ENCODE peak calls at places on chromosomes 2 and 18, in eight cellular contexts. U, R, D, J, X, K, H and S are unnamed samples.

GRCh38 chr2:182649316-182649715 is 66.7 kb upstream of the DNAJC10 start:
- DNase-seq in U (no peak), R (no peak), D (peak), J (peak), X (peak), K (no peak), H (no peak), S (peak)

GRCh38 chr2:67400560-67401464 is 3.7 kb downstream of the ETAA1 start:
- DNase-seq in U (no peak), R (no peak), D (no peak), J (peak), X (peak), K (no peak), H (no peak), S (no peak)

GRCh38 chr2:159612255-159612901 is 4.0 kb downstream of the BAZ2B start:
- DNase-seq in U (no peak), R (no peak), D (peak), J (peak), X (peak), K (no peak), H (no peak), S (no peak)

GRCh38 chr2:27453968-27454367 is 11.8 kb downstream of the KRTCAP3 start:
- DNase-seq in U (no peak), R (no peak), D (no peak), J (no peak), X (no peak), K (no peak), H (no peak), S (no peak)

GRCh38 chr2:83650156-83650555 is 808.9 kb downstream of the SUCLG1 start:
- DNase-seq in U (no peak), R (no peak), D (no peak), J (no peak), X (peak), K (no peak), H (no peak), S (no peak)

GRCh38 chr2:25738383-25739343 is 65.3 kb upstream of the DTNB start:
- DNase-seq in U (no peak), R (no peak), D (no peak), J (no peak), X (no peak), K (no peak), H (no peak), S (no peak)

GRCh38 chr2:46275995-46276394 is 21.2 kb upstream of the EPAS1 start:
- DNase-seq in U (peak), R (peak), D (peak), J (no peak), X (peak), K (no peak), H (no peak), S (peak)

GRCh38 chr2:105893011-105893995 is 148.6 kb downstream of the NCK2 start:
- DNase-seq in U (no peak), R (no peak), D (no peak), J (no peak), X (peak), K (no peak), H (no peak), S (no peak)

GRCh38 chr2:230234845-230235244 is 9.3 kb downstream of the SP140 start:
- DNase-seq in U (no peak), R (no peak), D (no peak), J (peak), X (no peak), K (no peak), H (peak), S (no peak)

GRCh38 chr2:182763311-182763912 is 47.4 kb downstream of the DNAJC10 start:
- DNase-seq in U (no peak), R (no peak), D (peak), J (peak), X (peak), K (no peak), H (no peak), S (peak)

GRCh38 chr2:41723531-41723930 is 324.3 kb upstream of the PKDCC start:
- DNase-seq in U (no peak), R (no peak), D (no peak), J (no peak), X (no peak), K (no peak), H (no peak), S (no peak)

GRCh38 chr2:96091711-96092579 is 24.4 kb downstream of the ADRA2B start:
- DNase-seq in U (no peak), R (peak), D (no peak), J (no peak), X (no peak), K (no peak), H (no peak), S (no peak)

GRCh38 chr2:178912416-178913056 is 105.3 kb upstream of the TTN start:
- DNase-seq in U (no peak), R (no peak), D (no peak), J (peak), X (peak), K (no peak), H (no peak), S (no peak)

GRCh38 chr2:52536929-52537460 is 1230.6 kb upstream of the CHAC2 start:
- DNase-seq in U (no peak), R (no peak), D (no peak), J (peak), X (no peak), K (no peak), H (no peak), S (peak)

GRCh38 chr2:16626497-16626896 is 39.1 kb downstream of the CYRIA start:
- DNase-seq in U (peak), R (no peak), D (no peak), J (peak), X (peak), K (no peak), H (no peak), S (peak)

GRCh38 chr18:67794512-67794911 is 278.0 kb upstream of the DSEL start:
- DNase-seq in U (no peak), R (no peak), D (no peak), J (peak), X (peak), K (no peak), H (no peak), S (peak)

GRCh38 chr2:63790913-63791312 is 50.8 kb upstream of the UGP2 start:
- DNase-seq in U (no peak), R (no peak), D (no peak), J (peak), X (peak), K (no peak), H (no peak), S (peak)

GRCh38 chr2:198203306-198203705 is 398.9 kb downstream of the PLCL1 start:
- DNase-seq in U (no peak), R (no peak), D (no peak), J (no peak), X (no peak), K (no peak), H (no peak), S (no peak)

GRCh38 chr2:36963106-36963505 is 3.2 kb downstream of the STRN start:
- DNase-seq in U (no peak), R (no peak), D (no peak), J (no peak), X (no peak), K (no peak), H (no peak), S (no peak)

GRCh38 chr2:7444614-7445013 is 527.4 kb downstream of the RNF144A start:
- DNase-seq in U (no peak), R (no peak), D (no peak), J (no peak), X (no peak), K (no peak), H (no peak), S (no peak)

GRCh38 chr2:84970956-84971798 is at the start of gene KCMF1:
- DNase-seq in U (peak), R (peak), D (peak), J (peak), X (peak), K (peak), H (no peak), S (no peak)

GRCh38 chr2:10405441-10405840 is 42.7 kb downstream of the ODC1 start:
- DNase-seq in U (peak), R (peak), D (no peak), J (peak), X (peak), K (no peak), H (no peak), S (peak)

GRCh38 chr2:55418072-55418471 is 1.6 kb downstream of the CCDC88A start:
- DNase-seq in U (no peak), R (no peak), D (no peak), J (no peak), X (peak), K (no peak), H (no peak), S (no peak)

GRCh38 chr18:519019-519879 is 18.7 kb upstream of the COLEC12 start:
- DNase-seq in U (peak), R (no peak), D (peak), J (peak), X (peak), K (no peak), H (peak), S (peak)

GRCh38 chr2:220847587-220847986 is 724.5 kb downstream of the EPHA4 start:
- DNase-seq in U (no peak), R (no peak), D (no peak), J (peak), X (peak), K (no peak), H (no peak), S (peak)

GRCh38 chr2:213285404-213285803 is 1.1 kb downstream of the SPAG16 start:
- DNase-seq in U (no peak), R (no peak), D (no peak), J (no peak), X (no peak), K (no peak), H (no peak), S (no peak)

GRCh38 chr2:72041638-72042111 is 106.0 kb downstream of the CYP26B1 start:
- DNase-seq in U (no peak), R (no peak), D (no peak), J (no peak), X (no peak), K (no peak), H (no peak), S (no peak)

GRCh38 chr2:152348388-152348787 is 13.4 kb downstream of the FMNL2 start:
- DNase-seq in U (no peak), R (no peak), D (no peak), J (peak), X (peak), K (no peak), H (no peak), S (no peak)
- H3K27ac ChIP-seq in U (no peak), R (no peak), D (no peak), J (no peak), X (no peak), K (no peak), H (no peak), S (no peak)

DNA sequence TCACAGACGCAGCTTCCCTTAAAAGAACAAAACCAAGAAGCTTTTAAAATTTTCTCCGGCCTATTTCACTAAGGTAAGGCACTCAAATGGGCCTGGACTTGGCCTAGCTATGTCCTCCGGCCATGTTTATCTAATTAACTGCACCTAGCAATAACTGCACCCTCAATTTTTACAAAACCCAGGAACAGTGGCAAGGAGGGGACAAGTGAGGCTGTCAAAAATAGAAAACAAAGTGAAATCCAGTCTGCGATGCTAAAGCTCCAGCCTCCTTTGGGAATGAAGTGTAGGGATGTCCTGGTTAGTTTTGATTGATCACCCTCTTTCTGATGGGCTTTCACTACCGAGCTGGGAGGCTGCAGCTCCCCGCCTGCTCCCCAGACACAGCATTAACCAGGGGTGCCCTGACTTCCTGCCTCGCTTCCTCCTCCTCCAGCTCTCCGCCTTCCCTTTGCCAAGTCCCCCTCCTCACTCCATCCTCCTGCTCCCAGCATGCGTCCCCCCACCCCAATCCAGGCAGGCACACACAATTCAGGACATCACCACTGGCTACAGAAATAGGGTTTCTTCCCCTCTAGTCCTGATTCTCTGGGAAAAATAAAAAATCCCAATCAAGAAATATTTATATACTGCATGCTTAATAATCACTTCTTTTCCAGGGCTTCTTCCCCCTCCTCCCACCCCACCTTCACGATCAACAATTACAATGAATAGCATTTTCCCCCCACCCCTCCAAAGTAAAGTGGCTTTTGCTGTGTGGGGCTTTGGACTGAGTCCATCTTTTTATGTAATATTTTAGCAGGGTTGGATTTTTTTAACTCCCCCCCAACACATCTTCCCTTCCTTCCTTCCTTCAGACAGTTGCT is 3.4 kb upstream of the POU3F3 start:
- DNase-seq in U (no peak), R (no peak), D (no peak), J (no peak), X (no peak), K (no peak), H (no peak), S (no peak)
- H3K4me3 ChIP-seq in U (no peak), R (no peak), D (no peak), J (no peak), X (no peak), K (peak), H (no peak), S (no peak)

DNA sequence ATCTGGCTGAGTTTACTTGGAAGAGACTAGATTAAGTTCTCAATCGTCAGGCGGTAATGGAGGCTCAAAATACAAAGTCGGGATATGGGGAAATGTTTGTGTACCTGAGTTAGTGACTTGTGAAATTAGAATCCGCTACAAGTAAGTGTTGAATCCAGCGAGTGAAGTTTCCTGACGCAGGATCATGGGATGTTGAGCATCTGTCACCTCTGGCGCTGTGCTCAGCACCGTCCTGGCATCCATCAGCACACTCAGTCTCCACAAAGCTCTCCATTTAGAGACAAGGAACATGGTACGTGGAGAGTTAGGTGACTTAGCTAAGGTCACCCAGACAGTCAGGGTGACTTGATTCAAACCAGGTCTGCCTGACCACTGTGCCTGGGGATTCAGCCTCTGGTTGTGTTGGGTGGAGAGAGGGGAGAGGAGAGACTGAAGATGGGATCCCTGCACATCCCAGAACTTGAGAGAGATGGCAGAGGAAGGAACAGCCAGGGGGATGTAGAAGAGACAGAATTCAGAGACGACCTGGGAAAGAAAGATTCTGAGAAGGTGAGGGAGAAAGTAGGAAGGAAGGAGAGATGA is 251.2 kb downstream of the ACKR3 start:
- DNase-seq in U (no peak), R (no peak), D (no peak), J (no peak), X (no peak), K (no peak), H (no peak), S (no peak)
- H3K27ac ChIP-seq in U (no peak), R (no peak), D (no peak), J (no peak), X (no peak), K (no peak), H (no peak), S (no peak)

GRCh38 chr2:236967499-236967783 is 118.2 kb upstream of the COPS8 start:
- DNase-seq in U (no peak), R (no peak), D (no peak), J (no peak), X (no peak), K (no peak), H (no peak), S (no peak)

GRCh38 chr2:236970656-236971010 is 115.1 kb upstream of the COPS8 start:
- DNase-seq in U (no peak), R (no peak), D (no peak), J (no peak), X (peak), K (no peak), H (no peak), S (no peak)

GRCh38 chr2:236969075-236969474 is 116.6 kb upstream of the COPS8 start:
- DNase-seq in U (no peak), R (no peak), D (no peak), J (no peak), X (no peak), K (no peak), H (no peak), S (no peak)

GRCh38 chr2:236969767-236970655 is 115.7 kb upstream of the COPS8 start:
- DNase-seq in U (no peak), R (no peak), D (no peak), J (no peak), X (peak), K (no peak), H (no peak), S (no peak)

GRCh38 chr2:236968101-236968886 is 117.4 kb upstream of the COPS8 start:
- DNase-seq in U (no peak), R (no peak), D (no peak), J (no peak), X (no peak), K (no peak), H (peak), S (no peak)
- H3K4me3 ChIP-seq in U (no peak), R (no peak), D (no peak), J (no peak), X (no peak), K (no peak), H (no peak), S (no peak)

DNA sequence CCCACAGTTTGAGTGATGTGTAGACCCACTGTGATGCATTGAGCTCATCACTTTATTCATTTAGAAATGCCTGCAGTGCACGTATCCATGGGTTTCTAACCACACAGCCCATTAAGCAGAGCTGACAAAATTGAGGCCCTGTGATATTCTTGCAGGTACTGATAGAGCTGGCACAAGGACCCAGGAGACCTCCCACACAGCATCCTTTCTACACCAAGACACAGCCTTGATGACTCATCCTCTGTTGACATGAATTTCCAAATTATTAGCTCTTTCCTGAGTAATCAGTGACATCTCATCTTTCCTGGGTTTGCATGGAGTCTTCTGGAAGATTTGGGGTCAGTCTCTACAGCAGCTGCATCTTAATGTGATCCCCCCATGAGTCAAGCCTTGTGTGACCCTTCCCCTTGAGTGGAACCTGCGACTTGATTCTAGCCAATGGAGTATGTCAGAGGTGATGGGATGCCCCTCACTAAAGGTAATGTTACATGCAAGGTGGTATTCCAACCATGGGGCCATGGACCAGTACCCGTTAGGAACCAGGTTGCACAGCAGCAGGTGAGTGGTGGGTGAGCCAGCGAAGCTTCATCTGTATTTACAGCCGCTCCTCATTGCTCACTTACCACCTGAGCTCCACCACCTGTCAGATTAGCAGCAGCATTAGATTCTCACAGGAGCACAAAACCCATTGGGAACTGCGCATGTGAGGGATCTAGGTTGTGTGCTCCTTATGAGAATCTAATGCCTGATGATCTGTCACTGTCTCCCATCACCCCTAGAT is 181.1 kb upstream of the ARL4C start:
- DNase-seq in U (no peak), R (no peak), D (no peak), J (peak), X (peak), K (no peak), H (no peak), S (peak)
- H3K27ac ChIP-seq in U (no peak), R (no peak), D (no peak), J (peak), X (peak), K (no peak), H (no peak), S (no peak)

GRCh38 chr2:239201531-239201876 is 199.3 kb downstream of the HDAC4 start:
- DNase-seq in U (no peak), R (no peak), D (no peak), J (no peak), X (peak), K (no peak), H (no peak), S (no peak)
- H3K4me3 ChIP-seq in U (no peak), R (no peak), D (no peak), J (no peak), X (no peak), K (no peak), H (no peak), S (no peak)

DNA sequence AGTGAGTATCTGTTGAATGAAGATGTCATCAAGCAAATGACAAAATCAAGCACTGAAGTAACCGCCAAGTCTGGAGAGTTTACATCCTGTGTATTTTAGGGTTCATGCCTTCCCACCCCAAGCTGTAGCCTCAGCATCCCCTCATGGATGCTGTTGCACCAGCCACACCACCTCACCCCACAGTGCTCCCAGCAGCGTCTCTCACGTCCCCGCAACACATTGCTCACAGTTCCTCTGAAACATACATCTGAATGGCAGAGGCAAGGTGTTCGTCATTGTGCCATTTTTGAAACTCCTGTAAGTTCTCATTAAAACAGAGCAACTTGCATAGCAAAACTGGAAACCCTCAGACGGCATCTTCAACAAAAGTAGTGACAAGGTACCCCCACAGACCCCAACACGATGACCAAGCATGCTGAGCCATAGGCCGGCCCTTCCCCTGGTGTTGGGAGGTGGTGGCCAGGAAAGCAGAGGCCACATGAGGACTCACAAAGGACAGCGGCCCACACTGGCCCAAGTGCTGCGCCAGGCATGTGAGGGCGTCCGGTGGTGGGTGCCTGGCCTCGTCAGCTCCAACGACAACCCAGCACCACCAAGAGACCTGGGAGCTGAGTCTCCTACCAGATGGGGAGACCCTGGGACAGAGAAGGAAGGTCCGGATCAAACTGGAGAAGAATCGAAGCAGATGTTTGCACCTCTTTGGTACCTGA is 456.5 kb downstream of the EIPR1 start:
- DNase-seq in U (no peak), R (no peak), D (no peak), J (no peak), X (no peak), K (no peak), H (no peak), S (no peak)
- H3K27ac ChIP-seq in U (no peak), R (no peak), D (no peak), J (no peak), X (no peak), K (no peak), H (no peak), S (no peak)